ENCODE peak calls at places on chromosomes 1 and 21, in five cellular contexts. One of them, this sample, is unnamed.

GRCh38 chr21:28298251-28298672 is 694.4 kb downstream of the LTN1 start:
- DNase-seq in H1: no peak
- DNase-seq in HCT116: no peak
- DNase-seq in WTC11: no peak
- DNase-seq in A549: no peak
- DNase-seq in this sample: peak; percentile 34

GRCh38 chr21:45570826-45571601 is 28.8 kb upstream of the SLC19A1 start:
- DNase-seq in HCT116: no peak
- DNase-seq in WTC11: no peak
- DNase-seq in H1: no peak
- DNase-seq in A549: no peak
- DNase-seq in this sample: no peak

GRCh38 chr1:180235077-180235501 is 5.0 kb downstream of the LHX4 start:
- DNase-seq in HCT116: no peak
- DNase-seq in H1: no peak
- DNase-seq in A549: no peak
- DNase-seq in WTC11: peak; percentile 60
- DNase-seq in this sample: no peak

GRCh38 chr1:172273668-172274396 is 146.7 kb upstream of the C1orf105 start:
- DNase-seq in H1: no peak
- DNase-seq in WTC11: no peak
- DNase-seq in HCT116: no peak
- DNase-seq in A549: no peak
- DNase-seq in this sample: no peak

GRCh38 chr1:47023268-47024137 is at the start of gene CYP4X1:
- DNase-seq in H1: peak; percentile 15
- DNase-seq in WTC11: peak; percentile 63
- DNase-seq in A549: no peak
- DNase-seq in HCT116: no peak
- DNase-seq in this sample: peak; percentile 80

GRCh38 chr1:99177465-99177864 is 86.8 kb upstream of the PLPPR4 start:
- DNase-seq in WTC11: no peak
- DNase-seq in A549: no peak
- DNase-seq in HCT116: no peak
- DNase-seq in H1: no peak
- DNase-seq in this sample: no peak

GRCh38 chr1:184497962-184498723 is 111.3 kb downstream of the C1orf21 start:
- DNase-seq in H1: peak; percentile 36
- DNase-seq in HCT116: no peak
- DNase-seq in A549: no peak
- DNase-seq in WTC11: peak; percentile 72
- DNase-seq in this sample: no peak

GRCh38 chr1:31243451-31244286 is 4.0 kb upstream of the NKAIN1 start:
- DNase-seq in H1: no peak
- DNase-seq in A549: no peak
- DNase-seq in HCT116: no peak
- DNase-seq in WTC11: no peak
- DNase-seq in this sample: no peak

GRCh38 chr1:171468120-171468790 is 17.1 kb upstream of the PRRC2C start:
- DNase-seq in HCT116: peak; percentile 37
- DNase-seq in H1: no peak
- DNase-seq in A549: peak; percentile 21
- DNase-seq in WTC11: no peak
- DNase-seq in this sample: peak; percentile 27

GRCh38 chr1:191674780-191675179 is 483.5 kb upstream of the RGS18 start:
- DNase-seq in WTC11: no peak
- DNase-seq in H1: no peak
- DNase-seq in A549: no peak
- DNase-seq in HCT116: no peak
- DNase-seq in this sample: no peak

GRCh38 chr1:232183802-232184201 is 446.1 kb downstream of the SIPA1L2 start:
- DNase-seq in A549: no peak
- DNase-seq in HCT116: no peak
- DNase-seq in WTC11: no peak
- DNase-seq in H1: no peak
- DNase-seq in this sample: no peak

GRCh38 chr1:67618285-67619018 is 66.5 kb upstream of the GADD45A start:
- DNase-seq in A549: no peak
- DNase-seq in WTC11: no peak
- DNase-seq in HCT116: no peak
- DNase-seq in H1: no peak
- DNase-seq in this sample: peak; percentile 99

GRCh38 chr1:236193184-236193583 is 50.8 kb downstream of the GPR137B start:
- DNase-seq in HCT116: no peak
- DNase-seq in H1: no peak
- DNase-seq in A549: no peak
- DNase-seq in WTC11: no peak
- DNase-seq in this sample: no peak

GRCh38 chr1:49339043-49339442 is 562.4 kb upstream of the BEND5 start:
- DNase-seq in H1: no peak
- DNase-seq in HCT116: no peak
- DNase-seq in A549: no peak
- DNase-seq in WTC11: no peak
- DNase-seq in this sample: no peak

GRCh38 chr1:201215531-201216357 is 25.1 kb downstream of the IGFN1 start:
- DNase-seq in A549: no peak
- DNase-seq in HCT116: no peak
- DNase-seq in WTC11: no peak
- DNase-seq in H1: no peak
- DNase-seq in this sample: no peak

GRCh38 chr1:32635508-32636277 is 14.7 kb downstream of the ZBTB8OS start:
- DNase-seq in H1: no peak
- DNase-seq in HCT116: no peak
- DNase-seq in WTC11: no peak
- DNase-seq in A549: no peak
- DNase-seq in this sample: no peak

GRCh38 chr1:33255347-33256311 is 663 bp upstream of the ZNF362 start:
- DNase-seq in A549: peak; percentile 80
- DNase-seq in HCT116: peak; percentile 83
- DNase-seq in WTC11: peak; percentile 78
- DNase-seq in H1: peak; percentile 41
- DNase-seq in this sample: peak; percentile 28

GRCh38 chr1:235556807-235557206 is 52.6 kb upstream of the B3GALNT2 start:
- DNase-seq in WTC11: no peak
- DNase-seq in A549: no peak
- DNase-seq in HCT116: no peak
- DNase-seq in H1: no peak
- DNase-seq in this sample: no peak

GRCh38 chr1:15224903-15225485 is 22.0 kb upstream of the FHAD1 start:
- DNase-seq in HCT116: no peak
- DNase-seq in H1: no peak
- DNase-seq in WTC11: no peak
- DNase-seq in A549: no peak
- DNase-seq in this sample: no peak

GRCh38 chr1:205998457-205999241 is 4.5 kb downstream of the RAB7B start:
- DNase-seq in H1: no peak
- DNase-seq in HCT116: no peak
- DNase-seq in A549: no peak
- DNase-seq in WTC11: peak; percentile 15
- DNase-seq in this sample: no peak

GRCh38 chr1:83555871-83556270 is 443.1 kb downstream of the TTLL7 start:
- DNase-seq in H1: no peak
- DNase-seq in WTC11: no peak
- DNase-seq in HCT116: no peak
- DNase-seq in A549: no peak
- DNase-seq in this sample: no peak

GRCh38 chr1:233261206-233261605 is 34.3 kb downstream of the PCNX2 start:
- DNase-seq in HCT116: peak; percentile 34
- DNase-seq in A549: no peak
- DNase-seq in H1: no peak
- DNase-seq in WTC11: no peak
- DNase-seq in this sample: no peak

GRCh38 chr1:219670426-219671149 is 57.7 kb upstream of the ZC3H11B start:
- DNase-seq in H1: no peak
- DNase-seq in A549: no peak
- DNase-seq in WTC11: no peak
- DNase-seq in HCT116: no peak
- DNase-seq in this sample: no peak

GRCh38 chr1:68103006-68103545 is 52.6 kb upstream of the DIRAS3 start:
- DNase-seq in H1: no peak
- DNase-seq in A549: no peak
- DNase-seq in HCT116: no peak
- DNase-seq in WTC11: no peak
- DNase-seq in this sample: peak; percentile 79

GRCh38 chr1:199766219-199766792 is 261.2 kb upstream of the NR5A2 start:
- DNase-seq in A549: no peak
- DNase-seq in WTC11: no peak
- DNase-seq in HCT116: no peak
- DNase-seq in H1: no peak
- DNase-seq in this sample: no peak

GRCh38 chr1:206685256-206685748 is 597 bp downstream of the MAPKAPK2 start:
- DNase-seq in A549: peak; percentile 39
- DNase-seq in H1: no peak
- DNase-seq in HCT116: no peak
- DNase-seq in WTC11: no peak
- DNase-seq in this sample: peak; percentile 22

GRCh38 chr1:51627672-51628071 is 10.8 kb downstream of the OSBPL9 start:
- DNase-seq in A549: no peak
- DNase-seq in HCT116: no peak
- DNase-seq in H1: no peak
- DNase-seq in WTC11: no peak
- DNase-seq in this sample: peak; percentile 65

GRCh38 chr1:169130683-169131082 is 24.2 kb downstream of the ATP1B1 start:
- DNase-seq in A549: no peak
- DNase-seq in WTC11: no peak
- DNase-seq in H1: no peak
- DNase-seq in HCT116: no peak
- DNase-seq in this sample: no peak

GRCh38 chr1:27157194-27157593 is 2.3 kb upstream of the SLC9A1 start:
- DNase-seq in WTC11: no peak
- DNase-seq in HCT116: no peak
- DNase-seq in A549: no peak
- DNase-seq in H1: no peak
- DNase-seq in this sample: no peak

DNA sequence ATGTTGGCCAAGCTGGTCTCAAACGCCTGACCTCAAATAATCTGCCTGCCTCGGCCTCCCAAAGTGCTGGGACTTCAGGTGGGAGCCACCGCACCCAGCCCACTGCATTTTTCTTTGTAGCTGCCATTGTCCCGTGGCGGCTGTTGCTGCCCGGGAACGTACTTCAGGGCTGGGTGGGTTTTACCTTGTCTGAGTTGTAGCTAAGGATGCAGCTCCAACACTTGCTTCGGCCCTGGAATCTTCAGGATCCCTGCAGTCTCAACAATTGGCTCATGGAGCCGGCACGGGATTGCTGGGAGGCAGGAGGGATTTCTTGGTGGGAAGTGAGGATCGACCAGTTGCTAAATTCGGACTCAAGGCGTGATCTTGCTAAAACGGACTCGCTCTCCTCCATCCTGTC is 10.7 kb downstream of the TNFRSF8 start:
- DNase-seq in WTC11: no peak
- DNase-seq in A549: no peak
- DNase-seq in HCT116: no peak
- DNase-seq in H1: no peak
- DNase-seq in this sample: no peak
- TF ChIP-seq MAX in WTC11: no peak
- TF ChIP-seq MAX in A549: no peak
- TF ChIP-seq MAX in HCT116: no peak
- TF ChIP-seq MAX in H1: no peak
- TF ChIP-seq MAX in this sample: no peak

DNA sequence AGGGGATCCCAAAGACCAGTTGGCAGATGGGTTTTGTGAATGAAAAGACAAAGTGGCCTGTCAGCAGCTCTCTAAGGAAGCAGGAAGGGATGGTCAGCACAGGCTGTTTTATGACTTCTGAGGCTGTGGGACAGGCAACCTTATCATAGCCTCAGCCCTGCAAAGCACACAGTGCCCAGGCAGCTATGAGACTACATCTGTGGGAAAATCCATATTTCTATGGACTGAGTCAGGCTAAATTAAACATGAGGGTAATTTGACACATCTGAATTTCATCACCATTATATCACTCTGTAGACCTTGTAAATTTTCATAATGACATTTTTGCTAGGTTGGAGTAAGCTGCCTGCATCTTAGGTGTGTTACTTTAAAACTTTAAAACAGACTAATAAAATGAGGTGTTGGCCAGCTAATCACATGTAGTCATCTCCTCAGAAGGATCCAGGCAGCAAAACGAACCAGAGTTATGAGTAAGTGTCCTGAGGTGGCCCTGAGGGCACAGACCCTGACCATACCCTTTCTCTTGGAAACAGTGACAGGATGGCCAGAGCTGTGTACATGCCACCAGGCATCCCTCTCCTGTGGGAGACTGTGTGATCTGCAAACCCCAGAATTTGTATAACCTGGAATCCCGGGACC is 14.6 kb downstream of the NGF start:
- DNase-seq in H1: no peak
- DNase-seq in WTC11: no peak
- DNase-seq in A549: no peak
- DNase-seq in HCT116: no peak
- DNase-seq in this sample: no peak
- TF ChIP-seq MAX in H1: no peak
- TF ChIP-seq MAX in WTC11: no peak
- TF ChIP-seq MAX in A549: no peak
- TF ChIP-seq MAX in HCT116: no peak
- TF ChIP-seq MAX in this sample: no peak

GRCh38 chr1:207814469-207814868 is 62.6 kb downstream of the CD46 start:
- DNase-seq in H1: no peak
- DNase-seq in HCT116: no peak
- DNase-seq in A549: no peak
- DNase-seq in WTC11: no peak
- DNase-seq in this sample: no peak
- TF ChIP-seq MAX in H1: no peak
- TF ChIP-seq MAX in HCT116: no peak
- TF ChIP-seq MAX in A549: no peak
- TF ChIP-seq MAX in WTC11: no peak
- TF ChIP-seq MAX in this sample: no peak

GRCh38 chr21:20396798-20397197 is 601.4 kb upstream of the NCAM2 start:
- DNase-seq in WTC11: no peak
- DNase-seq in A549: no peak
- DNase-seq in H1: no peak
- DNase-seq in HCT116: no peak
- DNase-seq in this sample: no peak
- TF ChIP-seq MAX in WTC11: no peak
- TF ChIP-seq MAX in A549: no peak
- TF ChIP-seq MAX in H1: no peak
- TF ChIP-seq MAX in HCT116: no peak
- TF ChIP-seq MAX in this sample: no peak

GRCh38 chr1:29577512-29577911 is 341.2 kb downstream of the PTPRU start:
- DNase-seq in HCT116: no peak
- DNase-seq in H1: no peak
- DNase-seq in WTC11: peak; percentile 21
- DNase-seq in A549: no peak
- DNase-seq in this sample: no peak

GRCh38 chr1:29581256-29581655 is 344.9 kb downstream of the PTPRU start:
- DNase-seq in H1: no peak
- DNase-seq in A549: no peak
- DNase-seq in HCT116: no peak
- DNase-seq in WTC11: no peak
- DNase-seq in this sample: no peak

GRCh38 chr1:29576510-29576909 is 340.2 kb downstream of the PTPRU start:
- DNase-seq in H1: no peak
- DNase-seq in WTC11: no peak
- DNase-seq in A549: no peak
- DNase-seq in HCT116: no peak
- DNase-seq in this sample: no peak

GRCh38 chr1:29583727-29584126 is 347.4 kb downstream of the PTPRU start:
- DNase-seq in WTC11: no peak
- DNase-seq in H1: no peak
- DNase-seq in HCT116: no peak
- DNase-seq in A549: no peak
- DNase-seq in this sample: no peak

GRCh38 chr1:29579821-29580425 is 343.6 kb downstream of the PTPRU start:
- DNase-seq in H1: no peak
- DNase-seq in WTC11: no peak
- DNase-seq in A549: no peak
- DNase-seq in HCT116: peak; percentile 21
- DNase-seq in this sample: no peak
- TF ChIP-seq MAX in H1: no peak
- TF ChIP-seq MAX in WTC11: no peak
- TF ChIP-seq MAX in A549: no peak
- TF ChIP-seq MAX in HCT116: no peak
- TF ChIP-seq MAX in this sample: no peak

This sample was measured in endothelial cell of umbilical vein.